ENCODE peak calls at places on chromosomes 16 and 17, in seven cellular contexts. V is NAMALWA; L is HS-5; N is stimulated activated CD4-positive, alpha-beta T cell treated with anti-CD3 and anti-CD28 coated beads, Interleukin-1b, Interleukin-23, amount 100 ng/mL, for 24 hours; K is stimulated activated CD8-positive, alpha-beta memory T cell treated with anti-CD3 and anti-CD28 coated beads, Interleukin-7, amount 100 ng/mL, for 24 hours; F is CD4-positive, alpha-beta memory T cell; R is DMS153. M is an unnamed sample.

GRCh38 chr17:1787301-1787902 is 25.5 kb downstream of the SERPINF1 start:
- DNase-seq in R (no peak), N (no peak), V (no peak), F (no peak), L (peak), K (no peak), M (no peak)

GRCh38 chr17:81112461-81112860 is 52.8 kb upstream of the PVALEF start:
- DNase-seq in F (no peak), R (no peak), K (no peak), N (no peak), L (no peak), V (no peak), M (no peak)

GRCh38 chr16:56530872-56531271 is 11.0 kb upstream of the BBS2 start:
- DNase-seq in R (no peak), N (no peak), L (no peak), K (no peak), V (no peak), F (no peak), M (no peak)

GRCh38 chr16:8858994-8859912 is 9.6 kb downstream of the CARHSP1 start:
- DNase-seq in N (no peak), L (no peak), V (no peak), K (no peak), R (no peak), F (no peak), M (no peak)

GRCh38 chr16:50555892-50556673 is 7.9 kb downstream of the NKD1 start:
- DNase-seq in V (no peak), R (no peak), L (no peak), K (no peak), F (no peak), N (no peak), M (no peak)

GRCh38 chr17:76570457-76570856 is 15.2 kb downstream of the ST6GALNAC2 start:
- DNase-seq in R (no peak), K (no peak), N (no peak), V (no peak), F (no peak), L (no peak), M (no peak)

GRCh38 chr17:42798383-42799380 is at the start of the genes CNTD1 and COA3:
- DNase-seq in N (peak), K (peak), F (peak), V (peak), R (peak), L (peak), M (peak)

GRCh38 chr16:9092282-9092962 is 978 bp downstream of the HAPSTR1 start:
- DNase-seq in L (no peak), F (peak), V (peak), K (peak), R (no peak), N (no peak), M (peak)

M was measured in breast epithelium.